ENCODE peak calls at places on chromosomes 16 and 17, in eight cellular contexts. R is substantia nigra; E is AG04450; C is MCF 10A; B is left colon; G is foreskin fibroblast; Y is NCI-H1105 treated with DMSO at 0.1 percent for 48 hours; O is activated naive CD4-positive, alpha-beta T cell treated with Interleukin-2 at 50 U/mL for 16 hours. I is an unnamed sample.

GRCh38 chr16:25037632-25038031 is 22.5 kb upstream of the ARHGAP17 start:
- DNase-seq in R (no peak), B (no peak), Y (no peak), C (no peak), G (no peak), E (no peak), O (no peak), I (no peak)

GRCh38 chr16:59432934-59433333 is 698.8 kb upstream of the GOT2 start:
- DNase-seq in R (no peak), C (no peak), Y (no peak), O (no peak), E (no peak), B (no peak), G (no peak), I (no peak)

GRCh38 chr16:30184430-30185140 is 1.2 kb downstream of the CORO1A start:
- DNase-seq in Y (peak; percentile 73), R (no peak), G (no peak), E (no peak), C (peak; percentile 40), B (peak; percentile 43), O (peak; percentile 37), I (peak; percentile 11)

GRCh38 chr16:23357761-23358290 is 55.7 kb downstream of the SCNN1B start:
- DNase-seq in E (no peak), Y (no peak), C (no peak), R (no peak), O (no peak), B (peak; percentile 27), G (no peak), I (no peak)

GRCh38 chr16:66681676-66682075 is 14.9 kb downstream of the CMTM4 start:
- DNase-seq in C (peak; percentile 31), B (no peak), E (no peak), Y (no peak), G (no peak), R (no peak), O (no peak), I (no peak)

GRCh38 chr17:79671387-79671752 is 59.4 kb upstream of the ENPP7 start:
- DNase-seq in E (no peak), Y (no peak), C (no peak), B (no peak), O (no peak), G (no peak), R (no peak), I (no peak)

GRCh38 chr16:90081606-90081970 is 4.5 kb upstream of the PRDM7 start:
- DNase-seq in E (no peak), Y (no peak), O (no peak), B (peak; percentile 13), G (no peak), R (no peak), C (peak; percentile 20), I (no peak)

GRCh38 chr16:9050102-9050830 is 41.2 kb upstream of the HAPSTR1 start:
- DNase-seq in C (peak; percentile 23), R (no peak), G (no peak), B (no peak), E (no peak), Y (no peak), O (no peak), I (no peak)

GRCh38 chr16:13560151-13560550 is 359.8 kb upstream of the ERCC4 start:
- DNase-seq in G (no peak), E (no peak), C (no peak), B (no peak), R (no peak), O (no peak), Y (no peak), I (no peak)

GRCh38 chr17:39699818-39700147 is at the start of gene ERBB2:
- DNase-seq in R (no peak), C (peak; percentile 83), O (no peak), Y (no peak), E (peak; percentile 41), G (peak; percentile 76), B (peak; percentile 81), I (peak; percentile 82)

GRCh38 chr17:50212121-50212843 is 10.9 kb upstream of the COL1A1 start:
- DNase-seq in C (no peak), R (no peak), O (no peak), B (no peak), G (peak; percentile 87), Y (no peak), E (peak; percentile 81), I (peak; percentile 60)

GRCh38 chr17:57726213-57726612 is 18.9 kb downstream of the CCDC182 start:
- DNase-seq in C (no peak), R (no peak), E (no peak), Y (no peak), O (no peak), G (no peak), B (no peak), I (no peak)

GRCh38 chr17:34257986-34258326 is 2.9 kb downstream of the CCL2 start:
- DNase-seq in C (no peak), G (no peak), B (no peak), Y (no peak), O (no peak), R (no peak), E (no peak), I (no peak)

GRCh38 chr16:56807011-56807675 is 57.9 kb upstream of the SLC12A3 start:
- DNase-seq in G (peak; percentile 30), O (no peak), Y (no peak), C (no peak), R (no peak), E (peak; percentile 13), B (no peak), I (no peak)

GRCh38 chr17:41972571-41973411 is 6.2 kb downstream of the CNP start:
- DNase-seq in G (no peak), B (no peak), C (no peak), Y (peak; percentile 1), R (no peak), E (no peak), O (no peak), I (peak; percentile 45)

GRCh38 chr17:72187544-72187943 is 66.7 kb downstream of the SOX9 start:
- DNase-seq in R (no peak), B (peak; percentile 47), C (no peak), O (no peak), G (no peak), E (no peak), Y (peak; percentile 20), I (peak; percentile 53)

GRCh38 chr16:49544828-49545227 is 171.2 kb downstream of the C16orf78 start:
- DNase-seq in B (no peak), C (no peak), G (no peak), Y (no peak), R (no peak), E (no peak), O (no peak), I (no peak)

I was measured in mucosa of gallbladder.